ENCODE peak calls at places on chromosomes 11 and 22, in six cellular contexts. One of them, this sample, is unnamed.

GRCh38 chr11:95245038-95245437 is 14.0 kb upstream of the SESN3 start:
- DNase-seq in KG1: no peak
- DNase-seq in H7: no peak
- DNase-seq in ELF-1: peak; percentile 81
- DNase-seq in HAP-1: peak; percentile 93
- DNase-seq in CD4-positive, alpha-beta T cell: no peak
- DNase-seq in this sample: no peak

GRCh38 chr22:22897036-22897435 is 9.4 kb downstream of the IGLL5 start:
- DNase-seq in KG1: no peak
- DNase-seq in H7: no peak
- DNase-seq in ELF-1: no peak
- DNase-seq in HAP-1: no peak
- DNase-seq in CD4-positive, alpha-beta T cell: no peak
- DNase-seq in this sample: no peak

GRCh38 chr11:67178878-67179277 is 59.8 kb downstream of the KDM2A start:
- DNase-seq in KG1: no peak
- DNase-seq in H7: no peak
- DNase-seq in ELF-1: no peak
- DNase-seq in HAP-1: no peak
- DNase-seq in CD4-positive, alpha-beta T cell: no peak
- DNase-seq in this sample: no peak

GRCh38 chr11:78230161-78230877 is 41.6 kb downstream of the USP35 start:
- DNase-seq in KG1: no peak
- DNase-seq in H7: no peak
- DNase-seq in ELF-1: no peak
- DNase-seq in HAP-1: no peak
- DNase-seq in CD4-positive, alpha-beta T cell: no peak
- DNase-seq in this sample: no peak

GRCh38 chr11:115613986-115614625 is 109.9 kb upstream of the CADM1 start:
- DNase-seq in KG1: no peak
- DNase-seq in H7: no peak
- DNase-seq in ELF-1: no peak
- DNase-seq in HAP-1: no peak
- DNase-seq in CD4-positive, alpha-beta T cell: no peak
- DNase-seq in this sample: no peak

GRCh38 chr11:497565-498296 is 9.3 kb downstream of the RNH1 start:
- DNase-seq in KG1: no peak
- DNase-seq in H7: peak; percentile 40
- DNase-seq in ELF-1: no peak
- DNase-seq in HAP-1: no peak
- DNase-seq in CD4-positive, alpha-beta T cell: no peak
- DNase-seq in this sample: no peak

GRCh38 chr11:78170874-78171549 is 17.4 kb downstream of the KCTD21 start:
- DNase-seq in KG1: no peak
- DNase-seq in H7: no peak
- DNase-seq in ELF-1: no peak
- DNase-seq in HAP-1: no peak
- DNase-seq in CD4-positive, alpha-beta T cell: no peak
- DNase-seq in this sample: no peak

GRCh38 chr11:8937159-8937558 is 4.4 kb upstream of the C11orf16 start:
- DNase-seq in KG1: no peak
- DNase-seq in H7: no peak
- DNase-seq in ELF-1: no peak
- DNase-seq in HAP-1: no peak
- DNase-seq in CD4-positive, alpha-beta T cell: no peak
- DNase-seq in this sample: no peak

GRCh38 chr11:10807629-10808552 is 835 bp downstream of the EIF4G2 start:
- DNase-seq in KG1: peak; percentile 29
- DNase-seq in H7: peak; percentile 66
- DNase-seq in ELF-1: peak; percentile 61
- DNase-seq in HAP-1: peak; percentile 37
- DNase-seq in CD4-positive, alpha-beta T cell: peak; percentile 30
- DNase-seq in this sample: no peak

GRCh38 chr22:31332010-31332409 is 14.1 kb downstream of the PATZ1 start:
- DNase-seq in KG1: no peak
- DNase-seq in H7: no peak
- DNase-seq in ELF-1: no peak
- DNase-seq in HAP-1: no peak
- DNase-seq in CD4-positive, alpha-beta T cell: no peak
- DNase-seq in this sample: no peak

GRCh38 chr11:65334696-65335295 is 1.1 kb downstream of the DPF2 start:
- DNase-seq in KG1: no peak
- DNase-seq in H7: no peak
- DNase-seq in ELF-1: no peak
- DNase-seq in HAP-1: no peak
- DNase-seq in CD4-positive, alpha-beta T cell: no peak
- DNase-seq in this sample: no peak

GRCh38 chr11:128775513-128775912 is 81.6 kb downstream of the FLI1 start:
- DNase-seq in KG1: no peak
- DNase-seq in H7: no peak
- DNase-seq in ELF-1: peak; percentile 47
- DNase-seq in HAP-1: no peak
- DNase-seq in CD4-positive, alpha-beta T cell: no peak
- DNase-seq in this sample: no peak

GRCh38 chr11:108253176-108253575 is 30.3 kb downstream of the ATM start:
- DNase-seq in KG1: no peak
- DNase-seq in H7: no peak
- DNase-seq in ELF-1: no peak
- DNase-seq in HAP-1: no peak
- DNase-seq in CD4-positive, alpha-beta T cell: no peak
- DNase-seq in this sample: no peak

GRCh38 chr22:48089601-48090331 is 1327.3 kb downstream of the TBC1D22A start:
- DNase-seq in KG1: no peak
- DNase-seq in H7: no peak
- DNase-seq in ELF-1: no peak
- DNase-seq in HAP-1: no peak
- DNase-seq in CD4-positive, alpha-beta T cell: no peak
- DNase-seq in this sample: no peak

GRCh38 chr22:26797910-26798309 is 140.5 kb downstream of the MIAT start:
- DNase-seq in KG1: no peak
- DNase-seq in H7: peak; percentile 82
- DNase-seq in ELF-1: no peak
- DNase-seq in HAP-1: no peak
- DNase-seq in CD4-positive, alpha-beta T cell: no peak
- DNase-seq in this sample: no peak

GRCh38 chr11:103870821-103871309 is 165.6 kb upstream of the DDI1 start:
- DNase-seq in KG1: no peak
- DNase-seq in H7: no peak
- DNase-seq in ELF-1: no peak
- DNase-seq in HAP-1: no peak
- DNase-seq in CD4-positive, alpha-beta T cell: no peak
- DNase-seq in this sample: no peak

GRCh38 chr11:122663764-122664163 is 8.2 kb downstream of the UBASH3B start:
- DNase-seq in KG1: no peak
- DNase-seq in H7: no peak
- DNase-seq in ELF-1: no peak
- DNase-seq in HAP-1: no peak
- DNase-seq in CD4-positive, alpha-beta T cell: no peak
- DNase-seq in this sample: peak; percentile 66

GRCh38 chr11:2777871-2778629 is 78.3 kb upstream of the KCNQ1OT1 start:
- DNase-seq in KG1: no peak
- DNase-seq in H7: peak; percentile 70
- DNase-seq in ELF-1: no peak
- DNase-seq in HAP-1: no peak
- DNase-seq in CD4-positive, alpha-beta T cell: no peak
- DNase-seq in this sample: no peak

GRCh38 chr11:35629914-35630313 is 11.7 kb downstream of the FJX1 start:
- DNase-seq in KG1: no peak
- DNase-seq in H7: no peak
- DNase-seq in ELF-1: no peak
- DNase-seq in HAP-1: no peak
- DNase-seq in CD4-positive, alpha-beta T cell: no peak
- DNase-seq in this sample: no peak

GRCh38 chr11:64003807-64004589 is 17.8 kb downstream of the OTUB1 start:
- DNase-seq in KG1: no peak
- DNase-seq in H7: no peak
- DNase-seq in ELF-1: no peak
- DNase-seq in HAP-1: no peak
- DNase-seq in CD4-positive, alpha-beta T cell: no peak
- DNase-seq in this sample: no peak

GRCh38 chr22:21858025-21858764 is 9.2 kb downstream of the MAPK1 start:
- DNase-seq in KG1: no peak
- DNase-seq in H7: no peak
- DNase-seq in ELF-1: no peak
- DNase-seq in HAP-1: no peak
- DNase-seq in CD4-positive, alpha-beta T cell: no peak
- DNase-seq in this sample: no peak

GRCh38 chr11:116703421-116703820 is 69.4 kb downstream of the BUD13 start:
- DNase-seq in KG1: no peak
- DNase-seq in H7: peak; percentile 88
- DNase-seq in ELF-1: peak; percentile 86
- DNase-seq in HAP-1: peak; percentile 7
- DNase-seq in CD4-positive, alpha-beta T cell: no peak
- DNase-seq in this sample: peak; percentile 60

GRCh38 chr11:113952588-113952987 is 22.3 kb upstream of the HTR3A start:
- DNase-seq in KG1: no peak
- DNase-seq in H7: no peak
- DNase-seq in ELF-1: no peak
- DNase-seq in HAP-1: no peak
- DNase-seq in CD4-positive, alpha-beta T cell: no peak
- DNase-seq in this sample: no peak

GRCh38 chr11:7292902-7293301 is 41.2 kb downstream of the SYT9 start:
- DNase-seq in KG1: no peak
- DNase-seq in H7: no peak
- DNase-seq in ELF-1: no peak
- DNase-seq in HAP-1: no peak
- DNase-seq in CD4-positive, alpha-beta T cell: no peak
- DNase-seq in this sample: no peak

GRCh38 chr11:122633219-122633829 is 22.2 kb upstream of the UBASH3B start:
- DNase-seq in KG1: no peak
- DNase-seq in H7: peak; percentile 61
- DNase-seq in ELF-1: peak; percentile 23
- DNase-seq in HAP-1: peak; percentile 26
- DNase-seq in CD4-positive, alpha-beta T cell: no peak
- DNase-seq in this sample: peak; percentile 37

GRCh38 chr11:70547821-70548670 is 149.7 kb downstream of the CTTN start:
- DNase-seq in KG1: no peak
- DNase-seq in H7: peak; percentile 67
- DNase-seq in ELF-1: no peak
- DNase-seq in HAP-1: no peak
- DNase-seq in CD4-positive, alpha-beta T cell: no peak
- DNase-seq in this sample: no peak

This sample was measured in Jurkat, Clone E6-1.